ENCODE peak calls at places on chromosomes 1 and 21, in nine cellular contexts. Q is PC-3, D is kidney epithelial cell, X is astrocyte of the spinal cord, C is lung, U is HFF-Myc, T is cardiac muscle cell, V is AG04450, H is progenitor cell of endocrine pancreas. B is an unnamed sample.

GRCh38 chr1:100070201-100070939 is 62.4 kb downstream of the SASS6 start:
- DNase-seq in Q (no peak), D (no peak), X (no peak), C (no peak), U (no peak), T (no peak), V (no peak), H (no peak), B (no peak)

GRCh38 chr1:3329640-3330281 is 124.7 kb upstream of the ARHGEF16 start:
- DNase-seq in Q (no peak), D (no peak), X (no peak), C (no peak), U (no peak), T (peak), V (no peak), H (no peak), B (no peak)

GRCh38 chr1:108670131-108670773 is 9.4 kb upstream of the HENMT1 start:
- DNase-seq in Q (no peak), D (no peak), X (no peak), C (no peak), U (no peak), T (no peak), V (no peak), H (no peak), B (no peak)

GRCh38 chr1:1955651-1956094 is 36.6 kb upstream of the TMEM52 start:
- DNase-seq in Q (no peak), D (no peak), X (no peak), C (no peak), U (no peak), T (no peak), V (no peak), H (no peak), B (no peak)

GRCh38 chr1:167212025-167212424 is 8.7 kb upstream of the POU2F1 start:
- DNase-seq in Q (no peak), D (no peak), X (no peak), C (no peak), U (no peak), T (no peak), V (no peak), H (no peak), B (no peak)

GRCh38 chr1:224621813-224622682 is 5.9 kb downstream of the CNIH3 start:
- DNase-seq in Q (no peak), D (no peak), X (no peak), C (no peak), U (no peak), T (no peak), V (no peak), H (no peak), B (no peak)

GRCh38 chr1:25747046-25747705 is 52.8 kb upstream of the SELENON start:
- DNase-seq in Q (no peak), D (no peak), X (no peak), C (no peak), U (no peak), T (no peak), V (no peak), H (no peak), B (no peak)

GRCh38 chr1:101993703-101994102 is 3.0 kb downstream of the OLFM3 start:
- DNase-seq in Q (peak), D (no peak), X (no peak), C (no peak), U (no peak), T (no peak), V (no peak), H (no peak), B (no peak)

GRCh38 chr1:204975568-204976235 is 67.3 kb upstream of the CNTN2 start:
- DNase-seq in Q (peak), D (no peak), X (peak), C (peak), U (no peak), T (peak), V (no peak), H (peak), B (no peak)

GRCh38 chr1:52920791-52921291 is 699 bp downstream of the ECHDC2 start:
- DNase-seq in Q (peak), D (no peak), X (no peak), C (no peak), U (no peak), T (no peak), V (no peak), H (no peak), B (no peak)

GRCh38 chr1:226542623-226543103 is 5.9 kb upstream of the STUM start:
- DNase-seq in Q (no peak), D (no peak), X (no peak), C (peak), U (no peak), T (no peak), V (no peak), H (no peak), B (no peak)
- TF ChIP-seq CTCF in Q (no peak), D (no peak), X (no peak), C (no peak), U (no peak), T (no peak), V (no peak), H (no peak), B (no peak)

GRCh38 chr21:31802331-31802730 is 70.4 kb upstream of the SCAF4 start:
- DNase-seq in Q (no peak), D (no peak), X (no peak), C (no peak), U (no peak), T (no peak), V (no peak), H (no peak), B (no peak)
- TF ChIP-seq CTCF in Q (no peak), D (no peak), X (no peak), C (no peak), U (no peak), T (no peak), V (no peak), H (no peak), B (no peak)

GRCh38 chr1:18682375-18682774 is 51.7 kb downstream of the PAX7 start:
- DNase-seq in Q (no peak), D (no peak), X (no peak), C (no peak), U (no peak), T (no peak), V (no peak), H (no peak), B (no peak)
- TF ChIP-seq CTCF in Q (no peak), D (no peak), X (no peak), C (no peak), U (no peak), T (no peak), V (no peak), H (no peak), B (no peak)

GRCh38 chr1:39183503-39184353 is 20.8 kb upstream of the MACF1 start:
- DNase-seq in Q (peak), D (peak), X (peak), C (peak), U (peak), T (no peak), V (no peak), H (no peak), B (peak)
- TF ChIP-seq CTCF in Q (peak), D (peak), X (peak), C (peak), U (peak), T (peak), V (peak), H (peak), B (peak)

DNA sequence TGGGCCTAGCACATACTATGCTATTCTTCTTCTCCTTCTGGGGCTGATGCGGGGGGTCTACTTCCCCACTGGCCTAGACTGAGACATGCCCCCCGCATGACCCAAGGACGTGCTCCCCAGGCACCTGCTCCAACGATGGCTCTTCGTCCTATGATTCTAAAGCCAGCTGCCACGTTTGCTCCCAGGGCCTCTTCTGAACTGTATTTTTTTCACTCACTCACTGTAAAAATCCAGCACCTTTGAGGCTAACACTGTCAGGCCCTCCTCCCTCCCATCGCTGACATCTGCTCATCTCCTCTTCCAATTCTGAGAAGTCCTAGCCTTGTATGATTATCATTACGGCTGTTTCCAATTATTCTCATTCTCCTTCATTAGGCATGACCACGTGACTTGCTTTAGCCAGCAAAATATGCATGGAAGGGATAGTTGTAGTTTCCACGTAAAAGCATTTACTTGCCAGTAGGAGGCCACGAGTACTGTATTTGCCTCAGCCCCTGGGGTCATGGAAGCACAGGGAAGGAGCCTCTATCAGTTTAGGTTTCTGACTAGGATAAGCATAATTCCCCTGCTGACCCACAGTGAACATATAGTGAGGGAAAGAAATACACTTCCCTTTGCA is 19.1 kb upstream of the EDN2 start:
- DNase-seq in Q (no peak), D (no peak), X (no peak), C (no peak), U (peak), T (no peak), V (no peak), H (no peak), B (no peak)
- TF ChIP-seq CTCF in Q (peak), D (peak), X (no peak), C (no peak), U (peak), T (peak), V (peak), H (peak), B (no peak)

GRCh38 chr1:85582687-85583354 is 2.3 kb downstream of the CCN1 start:
- DNase-seq in Q (peak), D (no peak), X (no peak), C (no peak), U (no peak), T (no peak), V (no peak), H (no peak), B (no peak)
- TF ChIP-seq CTCF in Q (peak), D (no peak), X (no peak), C (no peak), U (no peak), T (peak), V (peak), H (no peak), B (no peak)

GRCh38 chr1:89821322-89822108 is 683 bp downstream of the LRRC8D start:
- DNase-seq in Q (peak), D (no peak), X (peak), C (peak), U (no peak), T (peak), V (no peak), H (peak), B (no peak)
- TF ChIP-seq CTCF in Q (no peak), D (no peak), X (no peak), C (no peak), U (no peak), T (no peak), V (no peak), H (peak), B (no peak)

DNA sequence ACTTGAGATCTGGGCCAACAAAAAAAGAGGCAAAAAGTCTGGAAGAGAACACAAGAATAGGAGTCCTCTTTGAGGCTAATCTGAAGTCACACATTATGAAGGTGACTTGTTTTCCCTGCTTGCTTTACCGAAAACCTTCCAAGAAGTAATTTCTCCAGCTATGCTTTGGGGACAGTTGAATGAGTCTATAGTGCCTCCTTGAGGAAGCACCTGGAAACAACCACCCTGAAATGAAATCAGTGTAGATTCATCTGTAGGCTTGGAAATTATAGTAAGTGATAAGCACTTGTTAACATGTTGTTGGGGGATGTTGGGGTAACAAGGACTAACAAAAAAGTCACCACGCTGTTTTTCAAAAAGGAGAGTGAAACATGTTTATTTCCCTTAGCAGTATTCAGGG is 23.4 kb upstream of the RPTN start:
- DNase-seq in Q (peak), D (no peak), X (peak), C (no peak), U (no peak), T (no peak), V (no peak), H (no peak), B (no peak)
- TF ChIP-seq CTCF in Q (peak), D (peak), X (peak), C (peak), U (peak), T (peak), V (peak), H (peak), B (peak)

GRCh38 chr1:185656663-185657062 is 77.5 kb upstream of the HMCN1 start:
- DNase-seq in Q (no peak), D (no peak), X (no peak), C (no peak), U (no peak), T (no peak), V (no peak), H (no peak), B (no peak)
- TF ChIP-seq CTCF in Q (no peak), D (no peak), X (no peak), C (no peak), U (no peak), T (no peak), V (no peak), H (no peak), B (no peak)